ENCODE peak calls at places on chromosomes 3 and 15, in six cellular contexts. One of them, this sample, is unnamed.

GRCh38 chr3:90010341-90010740 is 902.9 kb downstream of the EPHA3 start:
- DNase-seq in GM12891: no peak
- DNase-seq in HepG2: no peak
- DNase-seq in K562: no peak
- DNase-seq in GM12878: no peak
- DNase-seq in H1: no peak
- DNase-seq in this sample: no peak

GRCh38 chr3:63470745-63471144 is 181.7 kb upstream of the SNTN start:
- DNase-seq in HepG2: no peak
- DNase-seq in K562: no peak
- DNase-seq in H1: no peak
- DNase-seq in GM12891: no peak
- DNase-seq in GM12878: peak
- DNase-seq in this sample: no peak

GRCh38 chr15:71526061-71526460 is 284.3 kb upstream of the NR2E3 start:
- DNase-seq in GM12878: no peak
- DNase-seq in H1: no peak
- DNase-seq in K562: no peak
- DNase-seq in GM12891: no peak
- DNase-seq in HepG2: no peak
- DNase-seq in this sample: no peak

GRCh38 chr3:23712656-23713559 is 92.8 kb upstream of the UBE2E1 start:
- DNase-seq in GM12891: no peak
- DNase-seq in K562: no peak
- DNase-seq in H1: peak
- DNase-seq in HepG2: no peak
- DNase-seq in GM12878: no peak
- DNase-seq in this sample: no peak

GRCh38 chr3:185308126-185308754 is 54.4 kb upstream of the EHHADH start:
- DNase-seq in K562: peak
- DNase-seq in H1: peak
- DNase-seq in HepG2: peak
- DNase-seq in GM12891: peak
- DNase-seq in GM12878: peak
- DNase-seq in this sample: peak

GRCh38 chr15:92665100-92665555 is 9.6 kb upstream of the FAM174B start:
- DNase-seq in K562: no peak
- DNase-seq in GM12878: peak
- DNase-seq in GM12891: no peak
- DNase-seq in H1: peak
- DNase-seq in HepG2: no peak
- DNase-seq in this sample: no peak

GRCh38 chr3:124776856-124777255 is 46.6 kb downstream of the UMPS start:
- DNase-seq in H1: no peak
- DNase-seq in GM12878: no peak
- DNase-seq in GM12891: no peak
- DNase-seq in HepG2: no peak
- DNase-seq in K562: no peak
- DNase-seq in this sample: no peak

GRCh38 chr3:58349792-58350626 is 17.3 kb downstream of the PXK start:
- DNase-seq in H1: no peak
- DNase-seq in GM12878: peak
- DNase-seq in GM12891: peak
- DNase-seq in HepG2: no peak
- DNase-seq in K562: no peak
- DNase-seq in this sample: no peak

GRCh38 chr3:52795298-52795900 is 803 bp downstream of the ITIH3 start:
- DNase-seq in HepG2: peak
- DNase-seq in GM12891: no peak
- DNase-seq in K562: no peak
- DNase-seq in GM12878: no peak
- DNase-seq in H1: no peak
- DNase-seq in this sample: no peak
- TF ChIP-seq POLR2A in HepG2: no peak
- TF ChIP-seq POLR2A in GM12891: no peak
- TF ChIP-seq POLR2A in K562: no peak
- TF ChIP-seq POLR2A in GM12878: no peak
- TF ChIP-seq POLR2A in H1: no peak
- TF ChIP-seq POLR2A in this sample: no peak

DNA sequence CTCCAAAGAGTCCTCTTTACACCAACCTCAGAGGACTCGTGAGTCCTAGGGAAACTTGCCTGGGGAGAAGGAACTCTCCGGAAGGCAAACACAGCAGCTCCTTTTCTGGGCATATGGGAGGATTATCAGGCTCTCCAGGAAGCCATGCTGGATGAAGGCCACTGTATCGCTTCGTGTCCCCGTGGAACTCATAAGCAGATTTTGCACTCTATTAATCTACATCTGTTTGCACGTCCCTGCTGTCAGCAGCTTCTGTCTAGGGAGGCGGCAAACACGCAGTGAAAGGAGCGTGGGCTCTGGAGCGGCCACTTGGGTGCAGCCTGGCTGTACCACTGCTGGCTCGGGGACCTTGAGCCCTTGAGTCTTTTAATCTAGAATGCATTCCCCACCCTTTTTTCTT is 102.2 kb downstream of the ADCY5 start:
- DNase-seq in GM12891: no peak
- DNase-seq in GM12878: no peak
- DNase-seq in H1: no peak
- DNase-seq in K562: no peak
- DNase-seq in HepG2: no peak
- DNase-seq in this sample: no peak
- TF ChIP-seq TAF1 in GM12891: no peak
- TF ChIP-seq TAF1 in GM12878: no peak
- TF ChIP-seq TAF1 in H1: no peak
- TF ChIP-seq TAF1 in K562: no peak
- TF ChIP-seq TAF1 in HepG2: no peak
- TF ChIP-seq TAF1 in this sample: no peak

GRCh38 chr15:41283653-41284424 is 48.6 kb downstream of the OIP5 start:
- DNase-seq in GM12891: peak
- DNase-seq in H1: peak
- DNase-seq in HepG2: peak
- DNase-seq in K562: peak
- DNase-seq in GM12878: peak
- DNase-seq in this sample: peak
- TF ChIP-seq POLR2A in GM12891: peak
- TF ChIP-seq POLR2A in H1: peak
- TF ChIP-seq POLR2A in HepG2: peak
- TF ChIP-seq POLR2A in K562: peak
- TF ChIP-seq POLR2A in GM12878: peak
- TF ChIP-seq POLR2A in this sample: peak

GRCh38 chr15:56468271-56468912 is 3.5 kb upstream of the MNS1 start:
- DNase-seq in HepG2: no peak
- DNase-seq in GM12891: no peak
- DNase-seq in K562: no peak
- DNase-seq in H1: no peak
- DNase-seq in GM12878: peak
- DNase-seq in this sample: no peak
- TF ChIP-seq TAF1 in HepG2: no peak
- TF ChIP-seq TAF1 in GM12891: no peak
- TF ChIP-seq TAF1 in K562: no peak
- TF ChIP-seq TAF1 in H1: no peak
- TF ChIP-seq TAF1 in GM12878: no peak
- TF ChIP-seq TAF1 in this sample: no peak

GRCh38 chr3:74124716-74125115 is 489.7 kb downstream of the CNTN3 start:
- DNase-seq in H1: no peak
- DNase-seq in HepG2: no peak
- DNase-seq in GM12891: no peak
- DNase-seq in GM12878: no peak
- DNase-seq in K562: no peak
- DNase-seq in this sample: no peak
- TF ChIP-seq POLR2A in H1: no peak
- TF ChIP-seq POLR2A in HepG2: no peak
- TF ChIP-seq POLR2A in GM12891: no peak
- TF ChIP-seq POLR2A in GM12878: no peak
- TF ChIP-seq POLR2A in K562: no peak
- TF ChIP-seq POLR2A in this sample: no peak

GRCh38 chr3:25537476-25537875 is 109.4 kb downstream of the RARB start:
- DNase-seq in K562: no peak
- DNase-seq in HepG2: no peak
- DNase-seq in GM12878: no peak
- DNase-seq in GM12891: no peak
- DNase-seq in H1: no peak
- DNase-seq in this sample: no peak
- TF ChIP-seq TAF1 in K562: no peak
- TF ChIP-seq TAF1 in HepG2: no peak
- TF ChIP-seq TAF1 in GM12878: no peak
- TF ChIP-seq TAF1 in GM12891: no peak
- TF ChIP-seq TAF1 in H1: no peak
- TF ChIP-seq TAF1 in this sample: no peak

GRCh38 chr3:101687142-101687931 is 819 bp upstream of the RPL24 start:
- DNase-seq in H1: no peak
- DNase-seq in GM12891: no peak
- DNase-seq in GM12878: no peak
- DNase-seq in K562: no peak
- DNase-seq in HepG2: no peak
- DNase-seq in this sample: no peak

GRCh38 chr3:101689291-101689690 is 2.8 kb upstream of the RPL24 start:
- DNase-seq in HepG2: no peak
- DNase-seq in K562: no peak
- DNase-seq in GM12891: no peak
- DNase-seq in H1: no peak
- DNase-seq in GM12878: no peak
- DNase-seq in this sample: no peak

GRCh38 chr3:101690972-101691371 is 4.5 kb upstream of the RPL24 start:
- DNase-seq in HepG2: no peak
- DNase-seq in H1: no peak
- DNase-seq in GM12878: no peak
- DNase-seq in K562: peak
- DNase-seq in GM12891: no peak
- DNase-seq in this sample: no peak

GRCh38 chr3:101685050-101685400 is 1.5 kb downstream of the RPL24 start:
- DNase-seq in H1: no peak
- DNase-seq in K562: no peak
- DNase-seq in GM12891: no peak
- DNase-seq in HepG2: no peak
- DNase-seq in GM12878: no peak
- DNase-seq in this sample: no peak

GRCh38 chr3:101685870-101686307 is 629 bp downstream of the RPL24 start:
- DNase-seq in GM12878: no peak
- DNase-seq in H1: no peak
- DNase-seq in K562: no peak
- DNase-seq in HepG2: peak
- DNase-seq in GM12891: no peak
- DNase-seq in this sample: no peak
- TF ChIP-seq POLR2A in GM12878: no peak
- TF ChIP-seq POLR2A in H1: no peak
- TF ChIP-seq POLR2A in K562: no peak
- TF ChIP-seq POLR2A in HepG2: no peak
- TF ChIP-seq POLR2A in GM12891: no peak
- TF ChIP-seq POLR2A in this sample: no peak

GRCh38 chr3:141393151-141394076 is 25.1 kb downstream of the ZBTB38 start:
- DNase-seq in HepG2: no peak
- DNase-seq in H1: no peak
- DNase-seq in GM12878: no peak
- DNase-seq in K562: no peak
- DNase-seq in GM12891: no peak
- DNase-seq in this sample: no peak
- TF ChIP-seq TAF1 in HepG2: no peak
- TF ChIP-seq TAF1 in H1: no peak
- TF ChIP-seq TAF1 in GM12878: no peak
- TF ChIP-seq TAF1 in K562: no peak
- TF ChIP-seq TAF1 in GM12891: no peak
- TF ChIP-seq TAF1 in this sample: no peak

DNA sequence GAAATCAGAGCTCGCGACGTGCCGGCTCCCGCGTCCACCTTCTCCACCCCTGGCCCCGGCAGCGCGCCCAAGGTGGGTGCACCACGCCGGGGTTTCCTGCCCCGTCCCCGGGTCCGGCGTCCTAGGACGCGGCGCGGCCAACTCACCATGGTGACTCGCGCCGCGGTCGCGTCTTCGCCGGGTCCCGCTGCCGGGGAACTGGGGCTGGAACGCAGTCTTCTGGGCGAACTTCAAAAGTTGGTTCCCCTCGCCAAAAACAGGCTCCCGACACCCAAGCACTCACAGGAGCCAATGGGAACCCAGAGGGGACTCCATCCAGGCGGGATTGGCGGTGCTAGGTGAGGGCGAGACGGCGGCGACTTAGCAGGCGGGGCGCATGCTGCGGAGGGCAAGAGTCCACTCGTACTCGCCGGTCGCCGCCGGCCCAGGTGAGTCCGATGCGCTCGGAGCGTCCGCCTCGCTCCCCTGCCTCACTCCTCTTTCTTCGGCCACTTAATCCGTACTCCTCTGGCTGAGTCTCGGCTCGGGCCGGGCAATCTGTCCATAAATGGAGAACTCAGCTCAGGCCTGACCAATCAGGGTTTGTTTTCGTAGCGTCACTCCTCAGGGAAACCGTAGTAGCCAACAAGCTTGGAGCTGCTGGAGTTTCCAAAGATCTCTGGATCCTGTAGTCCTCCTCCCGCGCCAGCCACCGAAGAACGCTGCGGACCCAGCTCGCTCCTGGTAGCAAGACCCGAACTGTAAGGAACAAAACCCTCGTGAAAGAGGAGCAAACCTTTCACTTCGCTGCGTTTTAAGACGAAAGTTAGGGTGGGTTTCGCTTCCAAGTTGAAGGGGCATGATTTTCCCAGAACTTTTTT is at the start of gene MYO1E:
- DNase-seq in H1: peak
- DNase-seq in K562: no peak
- DNase-seq in GM12891: peak
- DNase-seq in HepG2: peak
- DNase-seq in GM12878: peak
- DNase-seq in this sample: peak
- TF ChIP-seq POLR2A in H1: peak
- TF ChIP-seq POLR2A in K562: no peak
- TF ChIP-seq POLR2A in GM12891: peak
- TF ChIP-seq POLR2A in HepG2: peak
- TF ChIP-seq POLR2A in GM12878: peak
- TF ChIP-seq POLR2A in this sample: peak